ENCODE peak calls at places on chromosomes 2 and 18, in eight cellular contexts. U is heart right ventricle, X is fibroblast of lung, T is tibial nerve, G is IMR-90, Z is BE2C, D is mammary epithelial cell, K is SJCRH30. W is an unnamed sample.
A peak's percentile ranks its signal among the peaks of the same experiment; 100 is the strongest.

GRCh38 chr2:27977623-27978312 is 87.2 kb downstream of the BABAM2 start:
- DNase-seq in G (peak; percentile 96), D (peak; percentile 92), U (no peak), K (peak; percentile 29), X (peak; percentile 97), Z (no peak), T (no peak), W (no peak)

GRCh38 chr2:176445831-176446433 is 176.7 kb downstream of the MTX2 start:
- DNase-seq in D (peak; percentile 14), K (peak; percentile 21), T (no peak), U (no peak), G (peak; percentile 87), X (peak; percentile 74), Z (no peak), W (no peak)

GRCh38 chr2:223884399-223884798 is 47.0 kb upstream of the AP1S3 start:
- DNase-seq in K (no peak), G (peak; percentile 76), Z (no peak), U (no peak), D (no peak), X (peak; percentile 56), T (no peak), W (no peak)

GRCh38 chr18:23259701-23260661 is 124.7 kb downstream of the CABLES1 start:
- DNase-seq in U (peak; percentile 80), Z (peak; percentile 51), G (peak; percentile 82), X (peak; percentile 85), T (peak; percentile 35), D (peak; percentile 46), K (peak; percentile 79), W (peak; percentile 87)

GRCh38 chr2:39275016-39275415 is 31.2 kb upstream of the CDKL4 start:
- DNase-seq in T (no peak), K (no peak), U (no peak), G (peak; percentile 8), X (peak; percentile 11), D (peak; percentile 55), Z (no peak), W (no peak)

GRCh38 chr18:6624729-6625308 is 104.7 kb upstream of the ARHGAP28 start:
- DNase-seq in G (peak; percentile 71), D (peak; percentile 30), Z (no peak), K (no peak), T (no peak), U (no peak), X (peak; percentile 81), W (no peak)

GRCh38 chr18:79916546-79917350 is 34.7 kb downstream of the SLC66A2 start:
- DNase-seq in K (no peak), U (no peak), X (no peak), Z (no peak), G (no peak), T (no peak), D (no peak), W (peak; percentile 71)

GRCh38 chr18:23283933-23284430 is 148.7 kb downstream of the CABLES1 start:
- DNase-seq in D (peak; percentile 93), U (no peak), K (no peak), X (peak; percentile 79), Z (no peak), G (peak; percentile 63), T (no peak), W (no peak)

GRCh38 chr2:220744861-220745260 is 827.2 kb downstream of the EPHA4 start:
- DNase-seq in Z (no peak), K (no peak), T (no peak), X (no peak), U (no peak), G (peak; percentile 52), D (no peak), W (no peak)

GRCh38 chr2:240879105-240879504 is 10.5 kb downstream of the AGXT start:
- DNase-seq in T (no peak), X (no peak), U (no peak), D (no peak), G (no peak), K (no peak), Z (no peak), W (no peak)

GRCh38 chr2:1516798-1517060 is 103.5 kb downstream of the TPO start:
- DNase-seq in U (no peak), Z (no peak), D (no peak), T (no peak), G (no peak), K (no peak), X (no peak), W (no peak)

GRCh38 chr2:168246483-168247340 is 683 bp downstream of the STK39 start:
- DNase-seq in U (peak; percentile 52), Z (peak; percentile 61), T (peak; percentile 36), G (peak; percentile 64), D (peak; percentile 51), K (peak; percentile 61), X (peak; percentile 74), W (peak; percentile 95)

GRCh38 chr2:147297820-147298219 is 547.0 kb upstream of the ACVR2A start:
- DNase-seq in G (no peak), U (no peak), X (no peak), T (no peak), K (peak; percentile 21), Z (no peak), D (no peak), W (no peak)

GRCh38 chr2:134527398-134527797 is 191.4 kb downstream of the TMEM163 start:
- DNase-seq in K (peak; percentile 92), D (no peak), U (peak; percentile 11), T (no peak), G (no peak), Z (no peak), X (peak; percentile 6), W (no peak)

GRCh38 chr18:77054288-77054605 is 78.3 kb downstream of the MBP start:
- DNase-seq in K (no peak), X (no peak), T (no peak), D (no peak), G (no peak), U (no peak), Z (no peak), W (no peak)

GRCh38 chr2:234427081-234428058 is 69.5 kb downstream of the ARL4C start:
- DNase-seq in G (peak; percentile 90), Z (no peak), X (peak; percentile 97), T (no peak), U (no peak), K (no peak), D (no peak), W (no peak)

GRCh38 chr18:9925795-9926194 is 12.0 kb downstream of the VAPA start:
- DNase-seq in G (no peak), Z (no peak), X (no peak), T (no peak), K (no peak), D (no peak), U (no peak), W (no peak)

GRCh38 chr18:9924371-9924943 is 10.6 kb downstream of the VAPA start:
- DNase-seq in G (no peak), D (no peak), U (no peak), K (no peak), Z (no peak), X (no peak), T (no peak), W (no peak)

GRCh38 chr18:9926977-9927376 is 13.2 kb downstream of the VAPA start:
- DNase-seq in K (no peak), U (no peak), D (no peak), T (no peak), G (no peak), Z (no peak), X (no peak), W (no peak)

GRCh38 chr18:9926223-9926894 is 12.5 kb downstream of the VAPA start:
- DNase-seq in U (no peak), G (no peak), T (no peak), D (no peak), Z (no peak), K (no peak), X (no peak), W (no peak)

DNA sequence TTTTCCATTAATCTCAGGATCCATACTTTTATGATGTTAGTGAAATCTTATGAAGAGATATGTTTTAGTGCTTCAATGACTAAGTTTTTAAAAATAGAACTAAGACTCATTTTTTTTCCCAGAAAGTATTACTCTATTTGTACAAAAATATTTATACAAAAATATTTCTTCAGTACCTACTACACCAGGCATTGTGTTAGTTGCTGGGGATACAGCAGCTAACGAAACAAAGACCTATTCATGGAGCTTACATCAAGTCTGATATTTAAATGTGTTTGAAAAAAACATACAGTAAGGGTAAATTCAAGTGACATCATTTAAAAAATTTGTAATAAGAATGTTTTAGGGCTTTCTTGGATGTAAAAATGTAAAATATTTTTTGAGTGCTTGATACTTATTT is 11.6 kb downstream of the VAPA start:
- DNase-seq in K (no peak), D (no peak), X (peak; percentile 61), Z (no peak), G (peak; percentile 70), T (no peak), U (no peak), W (no peak)
- H3K4me1 ChIP-seq in K (peaks cover 29% of the 10 kb centered on the region), D (peaks cover 43% of the 10 kb centered on the region), X (peaks cover 7% of the 10 kb centered on the region), Z (no peaks in the 10 kb centered on the region), G (peaks cover 5% of the 10 kb centered on the region), T (peaks cover 12% of the 10 kb centered on the region), U (peaks cover 86% of the 10 kb centered on the region), W (peaks cover 32% of the 10 kb centered on the region)

GRCh38 chr18:49832221-49832647 is 18.9 kb upstream of the ACAA2 start:
- DNase-seq in D (no peak), T (no peak), G (no peak), Z (no peak), U (no peak), K (no peak), X (no peak), W (no peak)
- H3K4me1 ChIP-seq in D (no peaks in the 10 kb centered on the region), T (no peaks in the 10 kb centered on the region), G (peaks cover 5% of the 10 kb centered on the region), Z (no peaks in the 10 kb centered on the region), U (no peaks in the 10 kb centered on the region), K (no peaks in the 10 kb centered on the region), X (peaks cover 3% of the 10 kb centered on the region), W (no peaks in the 10 kb centered on the region)

DNA sequence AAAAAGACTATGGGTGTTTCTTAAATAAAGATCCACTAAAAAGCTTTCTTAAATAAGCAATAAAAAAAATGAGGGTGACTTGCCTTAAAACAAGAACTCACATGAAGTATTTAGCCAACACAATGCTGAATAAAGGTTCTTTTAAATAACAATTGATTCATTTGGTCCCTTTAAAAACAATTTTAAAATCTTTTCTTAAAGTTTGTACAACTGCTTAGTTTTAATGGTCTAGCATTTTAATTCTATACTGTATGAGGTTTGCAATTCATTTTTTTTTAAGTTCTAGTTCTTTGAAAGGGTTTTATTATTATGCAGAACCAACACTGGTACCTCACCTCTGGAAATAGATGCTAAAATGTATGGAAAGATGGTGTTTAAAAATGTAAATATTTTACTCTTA is 1017.5 kb downstream of the LRP1B start:
- DNase-seq in X (no peak), K (no peak), G (no peak), U (no peak), T (no peak), D (no peak), Z (no peak), W (no peak)
- H3K4me1 ChIP-seq in X (no peaks in the 10 kb centered on the region), K (no peaks in the 10 kb centered on the region), G (no peaks in the 10 kb centered on the region), U (no peaks in the 10 kb centered on the region), T (no peaks in the 10 kb centered on the region), D (no peaks in the 10 kb centered on the region), Z (no peaks in the 10 kb centered on the region), W (no peaks in the 10 kb centered on the region)

DNA sequence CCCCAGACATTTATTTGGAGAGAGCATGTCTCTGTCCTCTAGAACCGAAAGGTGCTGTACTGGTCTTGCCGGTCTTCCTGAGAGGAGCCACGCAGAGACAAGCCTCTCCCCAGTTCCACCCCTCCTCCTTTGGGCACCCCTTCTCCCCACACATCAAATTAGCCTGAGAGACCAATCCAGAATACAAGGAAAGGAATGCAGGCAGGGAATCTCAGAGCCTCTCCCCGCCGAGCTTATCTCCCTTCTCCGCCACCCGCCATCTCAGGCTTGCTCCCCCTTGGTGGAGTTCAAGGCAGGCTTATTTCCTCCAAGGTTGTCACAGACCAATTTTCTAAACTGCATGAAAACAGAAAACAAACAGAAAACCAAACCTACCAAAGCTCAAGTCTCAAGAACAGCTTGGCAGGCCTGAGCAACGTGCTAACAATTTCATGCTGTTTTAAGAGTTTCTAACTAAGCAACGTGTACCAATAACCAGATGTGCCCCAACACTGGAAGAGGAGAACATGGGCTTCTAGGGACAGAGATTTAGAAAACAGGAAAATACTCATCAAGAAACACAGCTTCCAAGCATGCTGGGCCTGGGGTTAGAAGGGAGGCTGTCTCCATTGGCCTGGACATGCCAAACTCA is 124.5 kb upstream of the PKDCC start:
- DNase-seq in U (no peak), D (no peak), K (no peak), G (no peak), Z (no peak), T (no peak), X (no peak), W (no peak)
- H3K4me1 ChIP-seq in U (peaks cover 28% of the 10 kb centered on the region), D (peaks cover 4% of the 10 kb centered on the region), K (peaks cover 41% of the 10 kb centered on the region), G (peaks cover 3% of the 10 kb centered on the region), Z (peaks cover 8% of the 10 kb centered on the region), T (no peaks in the 10 kb centered on the region), X (no peaks in the 10 kb centered on the region), W (no peaks in the 10 kb centered on the region)

W was measured in left lung.